ENCODE peak calls at places on chromosomes 5 and 9, in seven cellular contexts. K, U, T, Q, P, S and A are unnamed samples. For H3K4me1, the result is how much of the 10 kb centered on the place peaks cover.

GRCh38 chr5:35159370-35159742 is 70.9 kb downstream of the PRLR start:
- DNase-seq in Q (peak), S (no peak), T (peak), U (no peak), K (no peak), P (no peak), A (peak)

GRCh38 chr9:113298311-113298710 is 4.9 kb downstream of the RNF183 start:
- DNase-seq in K (no peak), S (no peak), U (no peak), T (no peak), Q (no peak), P (no peak), A (no peak)

GRCh38 chr9:116791314-116791713 is 104.2 kb downstream of the TRIM32 start:
- DNase-seq in Q (no peak), T (no peak), K (no peak), U (no peak), P (no peak), S (no peak), A (no peak)

GRCh38 chr5:173010021-173010420 is 26.4 kb downstream of the ATP6V0E1 start:
- DNase-seq in P (no peak), S (no peak), Q (no peak), U (no peak), T (no peak), K (no peak), A (no peak)

GRCh38 chr9:121963542-121963995 is 129.5 kb downstream of the TTLL11 start:
- DNase-seq in T (no peak), S (no peak), Q (no peak), U (no peak), P (no peak), K (no peak), A (no peak)

GRCh38 chr5:172427202-172427601 is 27.1 kb downstream of the SH3PXD2B start:
- DNase-seq in U (no peak), P (no peak), K (no peak), S (no peak), T (no peak), Q (no peak), A (no peak)

GRCh38 chr5:84272776-84273516 is 111.7 kb downstream of the EDIL3 start:
- DNase-seq in P (no peak), U (no peak), K (no peak), S (no peak), T (no peak), Q (no peak), A (no peak)

GRCh38 chr9:70798018-70798417 is 323.4 kb downstream of the TRPM3 start:
- DNase-seq in S (no peak), U (no peak), T (no peak), K (no peak), Q (no peak), P (no peak), A (no peak)

DNA sequence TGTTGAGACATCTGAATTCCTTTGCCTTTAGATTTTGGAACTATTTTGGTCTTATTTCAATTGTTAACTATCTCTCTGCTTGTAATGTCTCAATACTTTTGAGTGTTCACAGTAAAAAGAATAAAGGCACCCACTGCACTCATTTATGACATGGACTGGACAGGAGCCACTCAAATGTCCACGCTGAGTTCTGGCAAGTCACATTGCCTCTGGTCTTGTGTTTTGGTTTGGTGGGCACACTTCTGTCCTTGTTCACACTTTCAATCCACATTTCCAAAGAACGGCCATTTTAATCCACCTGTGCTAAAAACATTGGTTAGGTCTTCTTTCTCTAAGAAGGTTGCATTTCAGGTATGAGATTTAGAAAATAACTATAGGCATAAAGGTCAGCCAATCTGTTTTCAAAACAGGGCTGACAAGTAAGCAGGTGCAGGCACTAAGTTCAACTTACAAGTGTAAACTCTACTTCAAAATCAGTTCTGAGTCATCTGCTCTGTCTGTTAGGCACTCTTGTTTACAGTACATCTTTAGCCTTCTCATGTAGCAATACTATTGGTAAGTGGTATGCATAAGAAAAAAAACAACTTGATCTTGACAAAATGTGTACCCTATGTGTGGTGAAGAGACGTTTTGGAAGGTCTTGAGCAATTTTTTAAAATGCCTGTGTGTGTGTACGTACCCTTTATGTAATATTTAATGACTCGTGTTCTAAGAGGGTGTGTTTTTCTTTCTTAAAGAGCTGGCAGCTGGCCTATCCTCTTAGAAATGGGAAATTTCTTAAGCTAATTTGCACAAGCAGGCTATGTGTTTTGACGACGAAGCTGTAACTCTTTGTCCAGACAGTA is 31.5 kb upstream of the ZFAND5 start:
- DNase-seq in K (no peak), S (peak), T (no peak), U (no peak), P (no peak), Q (no peak), A (no peak)
- H3K4me1 ChIP-seq in K (under half), S (under half), T (under half), U (under half), P (under half), Q (under half), A (under half)

GRCh38 chr9:92633879-92634278 is 36.1 kb downstream of the IPPK start:
- DNase-seq in S (no peak), P (no peak), K (no peak), Q (no peak), T (peak), U (no peak), A (no peak)
- H3K4me1 ChIP-seq in S (under half), P (under half), K (under half), Q (under half), T (under half), U (under half), A (under half)

GRCh38 chr5:177091232-177091631 is 4.5 kb downstream of the FGFR4 start:
- DNase-seq in P (no peak), S (no peak), Q (no peak), U (no peak), T (no peak), K (no peak), A (no peak)
- H3K4me1 ChIP-seq in P (under half), S (under half), Q (under half), U (under half), T (under half), K (under half), A (half or more)

DNA sequence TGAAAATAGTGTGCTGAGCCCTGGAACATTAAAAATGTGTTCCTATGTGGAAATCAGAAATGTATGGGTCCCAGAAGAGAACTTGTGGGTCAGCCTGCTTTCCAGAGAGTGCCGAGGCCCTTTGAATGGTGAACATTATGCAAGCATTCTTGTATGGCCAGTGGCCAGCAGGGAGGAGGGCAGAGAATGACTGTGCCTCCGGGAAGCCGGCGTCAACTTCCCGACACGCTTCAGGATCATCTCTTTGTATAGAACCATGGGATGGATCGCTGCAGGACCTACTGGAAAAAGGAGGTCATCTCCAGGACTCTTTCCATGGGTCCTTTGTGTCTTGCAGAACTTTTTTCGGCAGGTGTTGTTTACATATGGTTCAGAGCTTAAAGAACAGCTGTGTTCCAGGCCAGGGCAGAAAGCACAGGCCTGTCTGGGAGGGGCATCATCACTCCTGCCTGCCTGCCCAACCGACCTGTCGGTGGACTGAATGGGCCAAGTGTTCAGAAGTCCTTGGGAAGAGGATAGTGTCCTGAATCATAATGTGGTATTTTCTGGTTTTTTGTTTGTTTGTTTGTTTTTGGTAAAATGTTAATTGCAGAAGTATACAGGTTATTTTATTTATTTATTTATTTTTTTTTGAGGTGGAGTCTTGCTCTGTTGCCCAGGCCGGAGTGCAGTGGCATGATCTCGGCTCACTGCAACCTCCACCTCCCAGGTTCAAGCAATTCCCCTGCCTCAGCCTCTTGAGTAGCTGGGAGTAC is 9.0 kb downstream of the PRRC2B start:
- DNase-seq in Q (no peak), U (no peak), T (no peak), P (peak), S (peak), K (no peak), A (peak)
- H3K4me1 ChIP-seq in Q (half or more), U (half or more), T (under half), P (under half), S (half or more), K (half or more), A (half or more)

GRCh38 chr9:127720865-127721227 is 5.0 kb downstream of the TTC16 start:
- DNase-seq in Q (no peak), U (no peak), P (no peak), T (no peak), S (no peak), K (no peak), A (no peak)
- H3K4me1 ChIP-seq in Q (under half), U (under half), P (under half), T (under half), S (under half), K (under half), A (under half)

DNA sequence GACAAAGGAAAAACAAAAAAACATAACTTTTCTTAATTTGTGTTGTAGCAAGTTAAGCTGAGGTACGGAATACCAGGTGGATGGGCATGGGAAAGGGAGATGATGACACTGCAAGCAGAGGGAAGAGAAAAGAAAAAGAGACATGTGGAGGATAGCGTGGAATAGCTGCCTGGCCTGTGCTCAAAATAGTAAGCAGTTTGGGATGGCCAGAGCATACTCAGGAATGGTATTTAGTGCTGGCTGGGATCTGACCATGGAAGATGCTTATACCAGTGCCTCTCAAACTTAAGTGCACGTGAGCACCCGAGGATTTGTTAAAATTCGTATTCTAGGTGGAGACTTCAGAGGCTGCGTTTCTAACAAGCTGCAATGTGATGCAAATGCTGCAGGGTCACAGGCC is 41.3 kb downstream of the LNPEP start:
- DNase-seq in K (no peak), Q (peak), P (no peak), U (no peak), S (no peak), T (no peak), A (no peak)
- H3K4me1 ChIP-seq in K (under half), Q (under half), P (under half), U (under half), S (under half), T (under half), A (under half)

GRCh38 chr9:35909687-35910612 is 660 bp downstream of the SPAAR start:
- DNase-seq in S (no peak), K (no peak), Q (no peak), T (no peak), P (no peak), U (no peak), A (no peak)

GRCh38 chr9:35907732-35908483 is 1.4 kb upstream of the SPAAR start:
- DNase-seq in T (peak), Q (peak), S (peak), P (peak), U (peak), K (no peak), A (peak)

GRCh38 chr9:35909274-35909673 is at the start of gene SPAAR:
- DNase-seq in S (no peak), P (no peak), Q (no peak), T (no peak), K (no peak), U (no peak), A (no peak)

GRCh38 chr9:35906923-35907699 is 1.1 kb downstream of the HRCT1 start:
- DNase-seq in T (no peak), K (no peak), Q (no peak), U (no peak), S (no peak), P (no peak), A (peak)

DNA sequence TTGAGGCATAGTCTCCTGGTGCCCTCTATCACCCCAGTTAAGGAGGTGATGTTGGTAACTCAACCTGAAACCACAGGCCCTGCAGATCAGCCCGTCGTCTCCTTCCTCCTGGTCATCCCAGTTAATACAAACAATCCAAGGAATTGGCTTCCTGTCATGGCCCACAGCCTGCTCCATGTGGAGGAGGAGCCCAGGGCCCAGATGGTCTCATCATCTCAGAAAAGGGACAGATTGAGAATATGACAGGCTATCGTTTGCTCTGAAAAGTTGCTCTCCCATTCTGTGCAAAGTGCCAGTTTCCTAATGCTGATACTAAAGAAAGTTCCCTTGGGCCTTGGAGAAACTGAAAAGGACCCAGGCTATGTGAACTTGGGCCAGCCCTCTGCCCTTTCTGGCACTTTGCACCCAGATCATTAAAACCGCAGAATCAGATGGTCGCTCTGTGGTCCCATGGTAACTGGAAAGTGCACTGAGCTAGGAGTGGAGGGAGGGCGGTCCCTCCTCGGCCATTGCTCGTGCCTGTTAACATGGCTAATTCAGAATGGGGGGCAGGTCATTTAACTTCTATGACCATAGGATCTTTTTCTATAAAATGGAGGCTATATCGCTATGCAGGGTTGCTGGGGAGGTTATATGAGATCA is 685 bp upstream of the SPAAR start:
- DNase-seq in K (no peak), P (no peak), T (no peak), Q (no peak), S (no peak), U (no peak), A (no peak)
- H3K4me1 ChIP-seq in K (half or more), P (under half), T (under half), Q (under half), S (half or more), U (half or more), A (half or more)